ENCODE peak calls at places on chromosome 6, in ten cellular contexts. I, B, T, N, D, H, V, P, G and Q are unnamed samples.

GRCh38 chr6:83853178-83853967 is at the start of gene RIPPLY2:
- DNase-seq in G (peak; percentile 63), P (no peak), T (peak; percentile 15), V (peak; percentile 56), N (peak; percentile 22), H (no peak), B (peak; percentile 7), I (no peak), D (no peak), Q (no peak)

GRCh38 chr6:111119550-111120329 is 32.4 kb downstream of the SLC16A10 start:
- DNase-seq in B (no peak), I (no peak), V (peak; percentile 39), G (no peak), T (no peak), H (no peak), N (no peak), D (no peak), P (no peak), Q (no peak)

GRCh38 chr6:108661982-108662381 is 101.3 kb downstream of the FOXO3 start:
- DNase-seq in D (no peak), V (no peak), I (no peak), G (no peak), B (no peak), H (no peak), N (no peak), T (no peak), P (no peak), Q (no peak)

GRCh38 chr6:137777299-137778075 is 89.6 kb upstream of the TNFAIP3 start:
- DNase-seq in T (no peak), I (no peak), V (peak; percentile 63), P (no peak), B (no peak), D (no peak), H (no peak), N (no peak), G (no peak), Q (no peak)

GRCh38 chr6:160931378-160932343 is 59.9 kb upstream of the MAP3K4 start:
- DNase-seq in I (no peak), T (no peak), G (no peak), H (no peak), P (no peak), D (no peak), V (no peak), B (no peak), N (no peak), Q (no peak)

GRCh38 chr6:14881399-14881798 is 364.5 kb upstream of the JARID2 start:
- DNase-seq in P (no peak), T (no peak), G (no peak), N (no peak), V (peak; percentile 83), B (no peak), D (no peak), H (no peak), I (no peak), Q (no peak)

GRCh38 chr6:114638346-114638745 is 295.5 kb upstream of the HS3ST5 start:
- DNase-seq in N (no peak), V (peak; percentile 3), T (no peak), P (no peak), I (no peak), G (peak; percentile 6), D (no peak), H (no peak), B (no peak), Q (no peak)

GRCh38 chr6:83868639-83869038 is 9.2 kb downstream of the CYB5R4 start:
- DNase-seq in I (no peak), N (no peak), H (no peak), T (no peak), P (no peak), V (peak; percentile 47), B (no peak), G (no peak), D (no peak), Q (no peak)

GRCh38 chr6:22928775-22929174 is 359.4 kb downstream of the HDGFL1 start:
- DNase-seq in N (no peak), I (no peak), B (no peak), D (no peak), T (no peak), V (no peak), G (no peak), P (no peak), H (no peak), Q (no peak)

GRCh38 chr6:7901056-7901455 is 9.5 kb downstream of the TXNDC5 start:
- DNase-seq in I (peak; percentile 40), N (peak; percentile 80), V (no peak), B (peak; percentile 67), T (no peak), G (no peak), H (no peak), P (no peak), D (no peak), Q (no peak)

GRCh38 chr6:147467891-147468290 is 40.6 kb upstream of the SAMD5 start:
- DNase-seq in P (no peak), H (no peak), V (no peak), I (no peak), G (no peak), T (no peak), D (no peak), N (no peak), B (no peak), Q (no peak)

GRCh38 chr6:106077881-106078280 is 8.3 kb upstream of the PRDM1 start:
- DNase-seq in N (no peak), I (no peak), H (no peak), T (no peak), B (no peak), D (no peak), V (peak; percentile 30), P (no peak), G (no peak), Q (no peak)

GRCh38 chr6:39195792-39196385 is 33.4 kb downstream of the KCNK5 start:
- DNase-seq in I (no peak), T (no peak), G (no peak), V (no peak), N (no peak), P (no peak), H (no peak), B (no peak), D (no peak), Q (no peak)

GRCh38 chr6:28543671-28544131 is 18.0 kb downstream of the GPX5 start:
- DNase-seq in T (no peak), I (no peak), V (peak; percentile 8), B (no peak), P (no peak), D (no peak), G (peak; percentile 55), N (no peak), H (no peak), Q (no peak)

GRCh38 chr6:14950103-14950969 is 295.5 kb upstream of the JARID2 start:
- DNase-seq in N (no peak), V (no peak), H (no peak), G (no peak), T (no peak), I (no peak), P (no peak), D (no peak), B (no peak), Q (no peak)

GRCh38 chr6:13354331-13355042 is 26.1 kb upstream of the TBC1D7 start:
- DNase-seq in B (no peak), N (no peak), D (no peak), P (peak; percentile 42), G (no peak), T (no peak), H (no peak), V (peak; percentile 39), I (no peak), Q (no peak)

GRCh38 chr6:158557927-158558326 is 2.0 kb upstream of the TMEM181 start:
- DNase-seq in G (no peak), N (no peak), P (no peak), V (no peak), T (no peak), H (no peak), B (no peak), D (no peak), I (no peak), Q (no peak)

GRCh38 chr6:137723273-137724017 is 143.6 kb upstream of the TNFAIP3 start:
- DNase-seq in I (no peak), T (no peak), G (no peak), P (no peak), D (no peak), H (no peak), B (no peak), V (no peak), N (peak; percentile 35), Q (no peak)

GRCh38 chr6:87419266-87419665 is 11.5 kb downstream of the CFAP206 start:
- DNase-seq in P (no peak), N (no peak), D (no peak), T (no peak), G (no peak), I (no peak), V (no peak), H (no peak), B (no peak), Q (no peak)

GRCh38 chr6:17469006-17469972 is 75.9 kb downstream of the CAP2 start:
- DNase-seq in V (peak; percentile 63), P (no peak), B (no peak), T (no peak), G (no peak), N (no peak), H (no peak), I (no peak), D (no peak), Q (no peak)
- TF ChIP-seq CTCF in V (peak; percentile 40), P (peak; percentile 16), B (peak; percentile 60), T (peak; percentile 53), G (no peak), N (no peak), H (no peak), I (no peak), D (no peak), Q (peak; percentile 10)

DNA sequence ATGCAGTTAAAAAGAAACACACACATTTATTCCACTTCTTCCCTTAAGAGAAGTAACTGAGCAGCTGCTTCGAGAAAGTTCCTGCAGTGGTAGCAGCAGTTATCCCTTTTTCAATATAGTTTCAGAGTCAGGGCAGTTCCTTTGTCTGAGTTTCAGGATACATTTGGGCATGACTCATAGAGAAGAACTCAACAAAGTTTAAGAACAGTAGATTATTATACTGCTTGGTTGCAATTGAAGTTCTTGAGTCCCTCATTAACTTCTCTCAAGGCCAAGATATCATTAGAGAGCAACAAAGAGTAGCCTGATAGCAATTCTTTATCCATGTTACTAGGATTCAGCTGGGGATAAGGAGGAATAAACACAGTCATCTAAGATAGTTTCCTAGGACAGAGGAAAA is 54.4 kb downstream of the TPD52L1 start:
- DNase-seq in V (peak; percentile 16), I (no peak), G (no peak), D (no peak), B (no peak), P (no peak), N (no peak), T (no peak), H (no peak), Q (no peak)
- TF ChIP-seq CTCF in V (no peak), I (no peak), G (no peak), D (no peak), B (no peak), P (no peak), N (no peak), T (no peak), H (no peak), Q (no peak)

GRCh38 chr6:134172020-134172766 is 119.8 kb upstream of the SLC2A12 start:
- DNase-seq in D (no peak), H (no peak), N (no peak), P (no peak), T (no peak), I (no peak), B (no peak), V (no peak), G (no peak), Q (no peak)
- TF ChIP-seq CTCF in D (no peak), H (no peak), N (no peak), P (no peak), T (no peak), I (no peak), B (no peak), V (no peak), G (no peak), Q (no peak)

GRCh38 chr6:45021652-45022051 is 306.5 kb upstream of the RUNX2 start:
- DNase-seq in N (no peak), P (no peak), B (no peak), G (no peak), I (no peak), V (peak; percentile 7), T (no peak), D (no peak), H (no peak), Q (no peak)
- TF ChIP-seq CTCF in N (no peak), P (no peak), B (no peak), G (no peak), I (no peak), V (no peak), T (no peak), D (no peak), H (no peak), Q (no peak)